ENCODE peak calls at places on chromosomes 6 and 20, in nine cellular contexts. One of them, this sample, is unnamed.

GRCh38 chr6:134308800-134309199 is 9.1 kb downstream of the SGK1 start:
- DNase-seq in AG04449: no peak
- DNase-seq in AG04450: no peak
- DNase-seq in thoracic aorta: no peak
- DNase-seq in WTC11: no peak
- DNase-seq in dorsolateral prefrontal cortex: no peak
- DNase-seq in cardiac fibroblast: no peak
- DNase-seq in heart left ventricle: no peak
- DNase-seq in MM.1S: no peak
- DNase-seq in this sample: no peak

GRCh38 chr6:110476046-110476849 is at the start of gene SLC22A16:
- DNase-seq in dorsolateral prefrontal cortex: no peak
- DNase-seq in AG04449: no peak
- DNase-seq in heart left ventricle: peak
- DNase-seq in WTC11: peak
- DNase-seq in AG04450: no peak
- DNase-seq in thoracic aorta: no peak
- DNase-seq in cardiac fibroblast: no peak
- DNase-seq in MM.1S: no peak
- DNase-seq in this sample: no peak

GRCh38 chr6:41675992-41676391 is 37.7 kb downstream of the MDFI start:
- DNase-seq in heart left ventricle: no peak
- DNase-seq in thoracic aorta: no peak
- DNase-seq in dorsolateral prefrontal cortex: no peak
- DNase-seq in cardiac fibroblast: no peak
- DNase-seq in MM.1S: no peak
- DNase-seq in AG04450: no peak
- DNase-seq in WTC11: no peak
- DNase-seq in AG04449: no peak
- DNase-seq in this sample: no peak

GRCh38 chr20:34636648-34637047 is 40.2 kb downstream of the PIGU start:
- DNase-seq in AG04449: no peak
- DNase-seq in cardiac fibroblast: peak
- DNase-seq in MM.1S: no peak
- DNase-seq in thoracic aorta: no peak
- DNase-seq in dorsolateral prefrontal cortex: no peak
- DNase-seq in AG04450: no peak
- DNase-seq in WTC11: no peak
- DNase-seq in heart left ventricle: no peak
- DNase-seq in this sample: no peak

GRCh38 chr20:47438464-47439381 is 63.0 kb upstream of the NCOA3 start:
- DNase-seq in cardiac fibroblast: no peak
- DNase-seq in dorsolateral prefrontal cortex: no peak
- DNase-seq in WTC11: no peak
- DNase-seq in thoracic aorta: no peak
- DNase-seq in AG04450: no peak
- DNase-seq in MM.1S: no peak
- DNase-seq in AG04449: no peak
- DNase-seq in heart left ventricle: no peak
- DNase-seq in this sample: no peak

GRCh38 chr6:3722785-3723184 is 28.7 kb downstream of the PXDC1 start:
- DNase-seq in AG04449: no peak
- DNase-seq in dorsolateral prefrontal cortex: no peak
- DNase-seq in thoracic aorta: no peak
- DNase-seq in WTC11: no peak
- DNase-seq in heart left ventricle: no peak
- DNase-seq in AG04450: no peak
- DNase-seq in MM.1S: no peak
- DNase-seq in cardiac fibroblast: no peak
- DNase-seq in this sample: no peak

GRCh38 chr6:85482206-85483040 is 32.5 kb downstream of the NT5E start:
- DNase-seq in cardiac fibroblast: peak
- DNase-seq in AG04450: no peak
- DNase-seq in WTC11: no peak
- DNase-seq in heart left ventricle: no peak
- DNase-seq in dorsolateral prefrontal cortex: no peak
- DNase-seq in AG04449: no peak
- DNase-seq in thoracic aorta: no peak
- DNase-seq in MM.1S: no peak
- DNase-seq in this sample: no peak

GRCh38 chr6:127118505-127119360 is at the start of gene RSPO3:
- DNase-seq in dorsolateral prefrontal cortex: no peak
- DNase-seq in AG04449: no peak
- DNase-seq in cardiac fibroblast: peak
- DNase-seq in MM.1S: peak
- DNase-seq in heart left ventricle: no peak
- DNase-seq in AG04450: no peak
- DNase-seq in WTC11: peak
- DNase-seq in thoracic aorta: no peak
- DNase-seq in this sample: peak

GRCh38 chr6:63261820-63262219 is 50.6 kb downstream of the FKBP1C start:
- DNase-seq in AG04450: no peak
- DNase-seq in WTC11: no peak
- DNase-seq in heart left ventricle: no peak
- DNase-seq in cardiac fibroblast: no peak
- DNase-seq in thoracic aorta: no peak
- DNase-seq in MM.1S: no peak
- DNase-seq in dorsolateral prefrontal cortex: no peak
- DNase-seq in AG04449: no peak
- DNase-seq in this sample: no peak

GRCh38 chr20:4563534-4563933 is 158.2 kb upstream of the PRND start:
- DNase-seq in MM.1S: peak
- DNase-seq in dorsolateral prefrontal cortex: no peak
- DNase-seq in heart left ventricle: no peak
- DNase-seq in cardiac fibroblast: peak
- DNase-seq in WTC11: peak
- DNase-seq in AG04450: no peak
- DNase-seq in AG04449: no peak
- DNase-seq in thoracic aorta: no peak
- DNase-seq in this sample: no peak

GRCh38 chr6:167005350-167006159 is 6.4 kb downstream of the CEP43 start:
- DNase-seq in AG04450: no peak
- DNase-seq in MM.1S: no peak
- DNase-seq in cardiac fibroblast: peak
- DNase-seq in dorsolateral prefrontal cortex: peak
- DNase-seq in thoracic aorta: no peak
- DNase-seq in WTC11: no peak
- DNase-seq in heart left ventricle: peak
- DNase-seq in AG04449: no peak
- DNase-seq in this sample: peak

GRCh38 chr20:57059055-57059617 is 207.3 kb downstream of the BMP7 start:
- DNase-seq in MM.1S: peak
- DNase-seq in dorsolateral prefrontal cortex: no peak
- DNase-seq in AG04449: no peak
- DNase-seq in AG04450: no peak
- DNase-seq in heart left ventricle: no peak
- DNase-seq in cardiac fibroblast: no peak
- DNase-seq in WTC11: no peak
- DNase-seq in thoracic aorta: no peak
- DNase-seq in this sample: no peak

GRCh38 chr6:16338577-16339262 is 100.3 kb downstream of the GMPR start:
- DNase-seq in AG04450: peak
- DNase-seq in thoracic aorta: peak
- DNase-seq in AG04449: peak
- DNase-seq in dorsolateral prefrontal cortex: peak
- DNase-seq in MM.1S: no peak
- DNase-seq in heart left ventricle: peak
- DNase-seq in WTC11: no peak
- DNase-seq in cardiac fibroblast: peak
- DNase-seq in this sample: peak

GRCh38 chr6:5968817-5969726 is 37.7 kb downstream of the NRN1 start:
- DNase-seq in AG04450: no peak
- DNase-seq in AG04449: no peak
- DNase-seq in cardiac fibroblast: no peak
- DNase-seq in dorsolateral prefrontal cortex: no peak
- DNase-seq in WTC11: no peak
- DNase-seq in heart left ventricle: peak
- DNase-seq in thoracic aorta: peak
- DNase-seq in MM.1S: peak
- DNase-seq in this sample: peak

DNA sequence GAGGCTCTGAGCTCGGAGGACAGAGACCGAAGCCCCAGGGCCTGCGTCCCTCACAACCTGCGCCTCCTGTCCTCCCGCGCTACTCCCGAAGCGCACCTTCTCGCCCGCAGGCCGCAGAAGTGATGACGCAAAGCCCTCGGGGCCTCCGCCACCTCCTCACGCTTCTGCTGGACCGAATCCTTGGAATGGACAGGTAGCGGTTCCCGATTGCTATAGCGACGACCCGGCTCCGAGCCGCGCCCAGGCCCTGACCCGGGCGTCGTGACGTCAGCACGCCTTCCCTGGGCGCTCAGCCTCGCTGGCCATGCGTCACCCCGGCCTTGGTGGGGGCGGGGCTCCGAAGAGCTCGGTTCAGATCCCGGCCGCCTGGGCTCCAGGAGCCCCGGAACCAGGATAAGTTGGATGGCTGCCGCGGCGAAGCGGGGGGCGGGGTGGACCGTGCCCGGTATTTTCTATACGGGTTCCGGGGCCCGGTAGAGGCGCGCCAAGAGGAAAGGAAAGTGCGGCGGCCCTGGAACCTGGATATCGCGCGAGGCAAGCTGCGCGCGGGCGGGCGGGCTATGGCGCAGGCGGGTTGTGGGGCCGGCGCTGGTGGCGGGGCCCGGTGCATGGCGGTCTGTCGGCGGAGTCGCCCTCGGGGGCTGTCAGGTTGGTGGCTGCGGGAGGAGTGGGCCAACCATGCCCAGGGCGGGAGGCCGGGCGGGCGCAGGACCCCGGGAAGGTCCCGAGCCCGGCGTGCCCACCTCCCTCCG is at the start of gene ZNF76:
- DNase-seq in WTC11: peak
- DNase-seq in dorsolateral prefrontal cortex: peak
- DNase-seq in heart left ventricle: peak
- DNase-seq in AG04450: peak
- DNase-seq in MM.1S: peak
- DNase-seq in AG04449: peak
- DNase-seq in cardiac fibroblast: peak
- DNase-seq in thoracic aorta: peak
- DNase-seq in this sample: peak
- TF ChIP-seq CTCF in WTC11: no peak
- TF ChIP-seq CTCF in dorsolateral prefrontal cortex: no peak
- TF ChIP-seq CTCF in heart left ventricle: no peak
- TF ChIP-seq CTCF in AG04450: no peak
- TF ChIP-seq CTCF in MM.1S: no peak
- TF ChIP-seq CTCF in AG04449: no peak
- TF ChIP-seq CTCF in cardiac fibroblast: no peak
- TF ChIP-seq CTCF in thoracic aorta: no peak
- TF ChIP-seq CTCF in this sample: no peak

GRCh38 chr6:160028487-160029275 is 59.8 kb downstream of the IGF2R start:
- DNase-seq in AG04450: no peak
- DNase-seq in WTC11: no peak
- DNase-seq in AG04449: no peak
- DNase-seq in dorsolateral prefrontal cortex: no peak
- DNase-seq in MM.1S: peak
- DNase-seq in thoracic aorta: no peak
- DNase-seq in cardiac fibroblast: no peak
- DNase-seq in heart left ventricle: no peak
- DNase-seq in this sample: no peak
- TF ChIP-seq CTCF in AG04450: no peak
- TF ChIP-seq CTCF in WTC11: no peak
- TF ChIP-seq CTCF in AG04449: no peak
- TF ChIP-seq CTCF in dorsolateral prefrontal cortex: no peak
- TF ChIP-seq CTCF in MM.1S: peak
- TF ChIP-seq CTCF in thoracic aorta: no peak
- TF ChIP-seq CTCF in cardiac fibroblast: no peak
- TF ChIP-seq CTCF in heart left ventricle: no peak
- TF ChIP-seq CTCF in this sample: no peak

GRCh38 chr20:52975024-52975732 is 3.0 kb downstream of the TSHZ2 start:
- DNase-seq in heart left ventricle: no peak
- DNase-seq in cardiac fibroblast: no peak
- DNase-seq in WTC11: no peak
- DNase-seq in AG04449: no peak
- DNase-seq in AG04450: no peak
- DNase-seq in dorsolateral prefrontal cortex: no peak
- DNase-seq in MM.1S: no peak
- DNase-seq in thoracic aorta: no peak
- DNase-seq in this sample: no peak
- TF ChIP-seq CTCF in heart left ventricle: no peak
- TF ChIP-seq CTCF in cardiac fibroblast: no peak
- TF ChIP-seq CTCF in WTC11: no peak
- TF ChIP-seq CTCF in AG04449: no peak
- TF ChIP-seq CTCF in AG04450: no peak
- TF ChIP-seq CTCF in dorsolateral prefrontal cortex: no peak
- TF ChIP-seq CTCF in MM.1S: no peak
- TF ChIP-seq CTCF in thoracic aorta: no peak
- TF ChIP-seq CTCF in this sample: no peak

GRCh38 chr6:88166901-88167624 is 916 bp upstream of the CNR1 start:
- DNase-seq in cardiac fibroblast: no peak
- DNase-seq in dorsolateral prefrontal cortex: peak
- DNase-seq in AG04450: no peak
- DNase-seq in WTC11: peak
- DNase-seq in heart left ventricle: peak
- DNase-seq in MM.1S: no peak
- DNase-seq in thoracic aorta: no peak
- DNase-seq in AG04449: no peak
- DNase-seq in this sample: no peak

GRCh38 chr6:88166493-88166900 is 350 bp upstream of the CNR1 start:
- DNase-seq in AG04449: no peak
- DNase-seq in dorsolateral prefrontal cortex: no peak
- DNase-seq in AG04450: no peak
- DNase-seq in MM.1S: no peak
- DNase-seq in WTC11: peak
- DNase-seq in cardiac fibroblast: peak
- DNase-seq in thoracic aorta: no peak
- DNase-seq in heart left ventricle: no peak
- DNase-seq in this sample: peak

GRCh38 chr6:88165087-88165876 is 865 bp downstream of the CNR1 start:
- DNase-seq in WTC11: no peak
- DNase-seq in AG04450: no peak
- DNase-seq in AG04449: no peak
- DNase-seq in thoracic aorta: no peak
- DNase-seq in MM.1S: no peak
- DNase-seq in heart left ventricle: no peak
- DNase-seq in cardiac fibroblast: peak
- DNase-seq in dorsolateral prefrontal cortex: no peak
- DNase-seq in this sample: no peak

GRCh38 chr6:88167625-88167937 is 1.4 kb upstream of the CNR1 start:
- DNase-seq in MM.1S: no peak
- DNase-seq in dorsolateral prefrontal cortex: no peak
- DNase-seq in cardiac fibroblast: no peak
- DNase-seq in thoracic aorta: no peak
- DNase-seq in heart left ventricle: no peak
- DNase-seq in AG04449: no peak
- DNase-seq in AG04450: no peak
- DNase-seq in WTC11: no peak
- DNase-seq in this sample: no peak

DNA sequence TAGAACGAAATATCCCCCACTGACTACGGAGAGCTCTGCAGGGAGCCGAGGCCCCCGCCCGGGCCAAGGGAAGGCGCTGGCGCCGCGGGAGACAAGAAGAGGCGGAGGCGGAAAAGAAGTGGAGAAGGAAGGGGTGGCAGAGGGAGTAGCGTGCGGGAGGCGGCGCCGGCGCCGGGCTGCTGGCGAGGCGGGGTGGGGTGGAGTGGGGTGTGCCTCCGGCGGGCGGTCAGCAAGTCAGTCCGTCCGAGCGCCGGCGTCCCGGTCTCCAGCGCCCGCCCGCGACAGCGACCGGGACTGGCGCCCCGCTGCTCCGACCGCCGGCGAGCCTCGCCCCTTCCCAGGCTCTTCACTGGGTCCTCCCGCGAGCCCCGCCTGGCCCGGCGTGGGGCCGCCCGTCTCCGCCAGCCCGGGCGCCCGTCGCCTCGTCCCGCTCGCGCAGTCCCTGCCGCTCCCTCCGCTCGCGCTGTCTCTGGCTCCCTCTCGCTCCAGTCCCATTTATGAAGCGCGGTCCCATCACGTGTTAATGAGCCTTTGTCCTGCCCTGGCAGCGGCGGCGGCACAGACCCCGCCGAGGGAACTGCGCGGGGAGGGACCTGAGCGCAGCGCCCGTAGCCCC is at the start of gene CNR1:
- DNase-seq in AG04449: no peak
- DNase-seq in dorsolateral prefrontal cortex: peak
- DNase-seq in AG04450: no peak
- DNase-seq in heart left ventricle: peak
- DNase-seq in MM.1S: peak
- DNase-seq in cardiac fibroblast: peak
- DNase-seq in thoracic aorta: no peak
- DNase-seq in WTC11: peak
- DNase-seq in this sample: peak
- TF ChIP-seq CTCF in AG04449: no peak
- TF ChIP-seq CTCF in dorsolateral prefrontal cortex: no peak
- TF ChIP-seq CTCF in AG04450: no peak
- TF ChIP-seq CTCF in heart left ventricle: peak
- TF ChIP-seq CTCF in MM.1S: peak
- TF ChIP-seq CTCF in cardiac fibroblast: no peak
- TF ChIP-seq CTCF in thoracic aorta: no peak
- TF ChIP-seq CTCF in WTC11: no peak
- TF ChIP-seq CTCF in this sample: no peak

This sample was measured in psoas muscle.